ENCODE peak calls at places on chromosomes 13 and 19, in nine cellular contexts. One of them, this sample, is unnamed.

GRCh38 chr13:27353166-27353583 is 71.2 kb upstream of the GTF3A start:
- DNase-seq in heart right ventricle: no peak
- DNase-seq in SK-N-SH: no peak
- DNase-seq in mesendoderm: no peak
- DNase-seq in thoracic aorta: no peak
- DNase-seq in hepatocyte: peak; percentile 57
- DNase-seq in uterus: no peak
- DNase-seq in HepG2: peak; percentile 30
- DNase-seq in left ventricle myocardium inferior: no peak
- DNase-seq in this sample: peak; percentile 78

GRCh38 chr19:20969498-20969897 is 46.4 kb downstream of the ZNF85 start:
- DNase-seq in heart right ventricle: no peak
- DNase-seq in SK-N-SH: no peak
- DNase-seq in mesendoderm: no peak
- DNase-seq in thoracic aorta: no peak
- DNase-seq in hepatocyte: no peak
- DNase-seq in uterus: no peak
- DNase-seq in HepG2: peak; percentile 17
- DNase-seq in left ventricle myocardium inferior: no peak
- DNase-seq in this sample: no peak

GRCh38 chr19:39865953-39866352 is 19.8 kb upstream of the FBL start:
- DNase-seq in heart right ventricle: no peak
- DNase-seq in SK-N-SH: no peak
- DNase-seq in mesendoderm: no peak
- DNase-seq in thoracic aorta: no peak
- DNase-seq in hepatocyte: no peak
- DNase-seq in uterus: no peak
- DNase-seq in HepG2: no peak
- DNase-seq in left ventricle myocardium inferior: no peak
- DNase-seq in this sample: no peak

GRCh38 chr13:76965759-76966421 is 17.6 kb downstream of the ACOD1 start:
- DNase-seq in heart right ventricle: peak; percentile 63
- DNase-seq in SK-N-SH: peak; percentile 54
- DNase-seq in mesendoderm: no peak
- DNase-seq in thoracic aorta: no peak
- DNase-seq in hepatocyte: peak; percentile 71
- DNase-seq in uterus: peak; percentile 26
- DNase-seq in HepG2: no peak
- DNase-seq in left ventricle myocardium inferior: peak; percentile 55
- DNase-seq in this sample: no peak

GRCh38 chr13:102773441-102774209 is at the start of gene TEX30:
- DNase-seq in heart right ventricle: peak; percentile 81
- DNase-seq in SK-N-SH: peak; percentile 97
- DNase-seq in mesendoderm: peak; percentile 88
- DNase-seq in thoracic aorta: peak; percentile 27
- DNase-seq in hepatocyte: peak; percentile 94
- DNase-seq in uterus: peak; percentile 70
- DNase-seq in HepG2: no peak
- DNase-seq in left ventricle myocardium inferior: peak; percentile 85
- DNase-seq in this sample: peak; percentile 84

GRCh38 chr13:76969488-76970365 is 21.4 kb downstream of the ACOD1 start:
- DNase-seq in heart right ventricle: no peak
- DNase-seq in SK-N-SH: no peak
- DNase-seq in mesendoderm: no peak
- DNase-seq in thoracic aorta: no peak
- DNase-seq in hepatocyte: no peak
- DNase-seq in uterus: no peak
- DNase-seq in HepG2: no peak
- DNase-seq in left ventricle myocardium inferior: no peak
- DNase-seq in this sample: no peak

GRCh38 chr13:51453308-51453958 is 597 bp upstream of the INTS6 start:
- DNase-seq in heart right ventricle: peak; percentile 85
- DNase-seq in SK-N-SH: peak; percentile 84
- DNase-seq in mesendoderm: no peak
- DNase-seq in thoracic aorta: peak; percentile 47
- DNase-seq in hepatocyte: peak; percentile 91
- DNase-seq in uterus: peak; percentile 81
- DNase-seq in HepG2: peak; percentile 90
- DNase-seq in left ventricle myocardium inferior: peak; percentile 88
- DNase-seq in this sample: peak; percentile 86

GRCh38 chr19:4206818-4207484 is 22.4 kb upstream of the EBI3 start:
- DNase-seq in heart right ventricle: no peak
- DNase-seq in SK-N-SH: no peak
- DNase-seq in mesendoderm: peak; percentile 25
- DNase-seq in thoracic aorta: no peak
- DNase-seq in hepatocyte: no peak
- DNase-seq in uterus: no peak
- DNase-seq in HepG2: no peak
- DNase-seq in left ventricle myocardium inferior: no peak
- DNase-seq in this sample: peak; percentile 38

GRCh38 chr13:49023441-49023840 is 47.7 kb downstream of the FNDC3A start:
- DNase-seq in heart right ventricle: no peak
- DNase-seq in SK-N-SH: no peak
- DNase-seq in mesendoderm: no peak
- DNase-seq in thoracic aorta: no peak
- DNase-seq in hepatocyte: no peak
- DNase-seq in uterus: no peak
- DNase-seq in HepG2: no peak
- DNase-seq in left ventricle myocardium inferior: no peak
- DNase-seq in this sample: no peak

GRCh38 chr13:36431204-36432105 is 840 bp upstream of the CCNA1 start:
- DNase-seq in heart right ventricle: no peak
- DNase-seq in SK-N-SH: no peak
- DNase-seq in mesendoderm: peak; percentile 15
- DNase-seq in thoracic aorta: no peak
- DNase-seq in hepatocyte: peak; percentile 48
- DNase-seq in uterus: no peak
- DNase-seq in HepG2: no peak
- DNase-seq in left ventricle myocardium inferior: no peak
- DNase-seq in this sample: no peak

GRCh38 chr19:54299126-54299498 is 13.9 kb downstream of the LILRA5 start:
- DNase-seq in heart right ventricle: no peak
- DNase-seq in SK-N-SH: no peak
- DNase-seq in mesendoderm: no peak
- DNase-seq in thoracic aorta: no peak
- DNase-seq in hepatocyte: no peak
- DNase-seq in uterus: no peak
- DNase-seq in HepG2: no peak
- DNase-seq in left ventricle myocardium inferior: no peak
- DNase-seq in this sample: no peak

DNA sequence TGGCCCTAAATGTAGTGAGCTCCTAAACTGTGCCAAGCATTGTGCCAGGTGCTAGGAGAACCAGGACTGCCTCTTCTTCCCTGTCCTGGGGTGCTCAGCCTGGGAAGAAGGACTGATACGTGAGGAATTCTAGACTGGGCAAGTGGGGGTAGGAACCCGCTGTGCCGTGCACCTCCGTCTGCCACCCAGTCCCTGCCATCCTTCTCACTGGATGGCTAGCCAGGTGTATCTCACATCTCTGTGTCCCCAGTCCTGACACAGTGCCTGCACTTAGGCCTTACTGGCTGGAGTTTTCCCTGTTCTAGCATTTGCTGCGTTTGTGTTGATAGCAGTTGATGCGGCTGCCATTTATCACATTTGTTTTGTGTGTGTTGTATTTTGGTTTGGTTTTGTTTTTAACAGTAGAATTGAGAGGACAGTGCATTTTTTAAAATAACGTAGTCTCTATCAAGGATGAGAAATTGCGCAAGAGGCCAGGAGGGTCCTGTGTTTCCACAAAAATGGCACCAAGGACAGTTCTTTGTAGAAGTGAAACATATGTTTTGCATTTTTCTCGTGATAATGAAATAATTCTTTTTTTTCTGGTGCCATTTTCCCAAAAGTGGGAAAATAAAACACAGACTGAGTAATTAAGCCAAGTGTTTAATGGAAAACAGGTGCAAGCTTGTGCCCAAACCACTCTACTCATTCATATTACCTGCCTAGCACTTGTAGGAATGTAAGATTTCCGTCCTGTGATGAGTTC is 4.7 kb upstream of the GPR183 start:
- DNase-seq in heart right ventricle: no peak
- DNase-seq in SK-N-SH: peak; percentile 19
- DNase-seq in mesendoderm: no peak
- DNase-seq in thoracic aorta: no peak
- DNase-seq in hepatocyte: no peak
- DNase-seq in uterus: peak; percentile 50
- DNase-seq in HepG2: no peak
- DNase-seq in left ventricle myocardium inferior: no peak
- DNase-seq in this sample: no peak
- H3K4me3 ChIP-seq in heart right ventricle: no peak overlapping the region
- H3K4me3 ChIP-seq in SK-N-SH: no peak overlapping the region
- H3K4me3 ChIP-seq in mesendoderm: no peak overlapping the region
- H3K4me3 ChIP-seq in thoracic aorta: no peak overlapping the region
- H3K4me3 ChIP-seq in hepatocyte: no peak overlapping the region
- H3K4me3 ChIP-seq in uterus: no peak overlapping the region
- H3K4me3 ChIP-seq in HepG2: no peak overlapping the region
- H3K4me3 ChIP-seq in left ventricle myocardium inferior: no peak overlapping the region
- H3K4me3 ChIP-seq in this sample: no peak overlapping the region

GRCh38 chr19:41325640-41325946 is 15.6 kb downstream of the CCDC97 start:
- DNase-seq in heart right ventricle: no peak
- DNase-seq in SK-N-SH: no peak
- DNase-seq in mesendoderm: no peak
- DNase-seq in thoracic aorta: no peak
- DNase-seq in hepatocyte: no peak
- DNase-seq in uterus: peak; percentile 37
- DNase-seq in HepG2: no peak
- DNase-seq in left ventricle myocardium inferior: no peak
- DNase-seq in this sample: no peak
- H3K4me1 ChIP-seq in heart right ventricle: peaks cover 65% of the 10 kb centered on the region
- H3K4me1 ChIP-seq in SK-N-SH: peaks cover 59% of the 10 kb centered on the region
- H3K4me1 ChIP-seq in mesendoderm: peaks cover 39% of the 10 kb centered on the region
- H3K4me1 ChIP-seq in thoracic aorta: peaks cover 59% of the 10 kb centered on the region
- H3K4me1 ChIP-seq in hepatocyte: peaks cover 70% of the 10 kb centered on the region
- H3K4me1 ChIP-seq in uterus: peaks cover 10% of the 10 kb centered on the region
- H3K4me1 ChIP-seq in HepG2: peaks cover 69% of the 10 kb centered on the region
- H3K4me1 ChIP-seq in left ventricle myocardium inferior: peaks cover 87% of the 10 kb centered on the region
- H3K4me1 ChIP-seq in this sample: no peaks in the 10 kb centered on the region

GRCh38 chr19:1449467-1450442 is at the start of gene APC2:
- DNase-seq in heart right ventricle: no peak
- DNase-seq in SK-N-SH: peak; percentile 97
- DNase-seq in mesendoderm: peak; percentile 73
- DNase-seq in thoracic aorta: no peak
- DNase-seq in hepatocyte: peak; percentile 49
- DNase-seq in uterus: no peak
- DNase-seq in HepG2: no peak
- DNase-seq in left ventricle myocardium inferior: no peak
- DNase-seq in this sample: no peak
- H3K27me3 ChIP-seq in heart right ventricle: peaks cover 94% of the 10 kb centered on the region
- H3K27me3 ChIP-seq in SK-N-SH: no peaks in the 10 kb centered on the region
- H3K27me3 ChIP-seq in mesendoderm: peaks cover 28% of the 10 kb centered on the region
- H3K27me3 ChIP-seq in thoracic aorta: peaks cover 17% of the 10 kb centered on the region
- H3K27me3 ChIP-seq in hepatocyte: peaks cover 81% of the 10 kb centered on the region
- H3K27me3 ChIP-seq in uterus: peaks cover 61% of the 10 kb centered on the region
- H3K27me3 ChIP-seq in HepG2: peaks cover 73% of the 10 kb centered on the region
- H3K27me3 ChIP-seq in left ventricle myocardium inferior: peaks cover 96% of the 10 kb centered on the region
- H3K27me3 ChIP-seq in this sample: peaks cover 54% of the 10 kb centered on the region

GRCh38 chr19:1854032-1854541 is 5.8 kb upstream of the REXO1 start:
- DNase-seq in heart right ventricle: no peak
- DNase-seq in SK-N-SH: no peak
- DNase-seq in mesendoderm: no peak
- DNase-seq in thoracic aorta: no peak
- DNase-seq in hepatocyte: no peak
- DNase-seq in uterus: no peak
- DNase-seq in HepG2: no peak
- DNase-seq in left ventricle myocardium inferior: no peak
- DNase-seq in this sample: no peak

GRCh38 chr19:1854542-1855039 is 6.3 kb upstream of the REXO1 start:
- DNase-seq in heart right ventricle: peak; percentile 62
- DNase-seq in SK-N-SH: no peak
- DNase-seq in mesendoderm: peak; percentile 26
- DNase-seq in thoracic aorta: no peak
- DNase-seq in hepatocyte: no peak
- DNase-seq in uterus: no peak
- DNase-seq in HepG2: no peak
- DNase-seq in left ventricle myocardium inferior: peak; percentile 74
- DNase-seq in this sample: no peak

GRCh38 chr19:1856345-1856697 is 7.1 kb downstream of the KLF16 start:
- DNase-seq in heart right ventricle: no peak
- DNase-seq in SK-N-SH: no peak
- DNase-seq in mesendoderm: no peak
- DNase-seq in thoracic aorta: no peak
- DNase-seq in hepatocyte: no peak
- DNase-seq in uterus: no peak
- DNase-seq in HepG2: no peak
- DNase-seq in left ventricle myocardium inferior: no peak
- DNase-seq in this sample: no peak

GRCh38 chr19:1855828-1856255 is 7.5 kb downstream of the KLF16 start:
- DNase-seq in heart right ventricle: no peak
- DNase-seq in SK-N-SH: no peak
- DNase-seq in mesendoderm: no peak
- DNase-seq in thoracic aorta: no peak
- DNase-seq in hepatocyte: no peak
- DNase-seq in uterus: no peak
- DNase-seq in HepG2: no peak
- DNase-seq in left ventricle myocardium inferior: no peak
- DNase-seq in this sample: peak; percentile 49

GRCh38 chr19:1855040-1855827 is 7.0 kb upstream of the REXO1 start:
- DNase-seq in heart right ventricle: peak; percentile 92
- DNase-seq in SK-N-SH: peak; percentile 99
- DNase-seq in mesendoderm: peak; percentile 95
- DNase-seq in thoracic aorta: no peak
- DNase-seq in hepatocyte: peak; percentile 89
- DNase-seq in uterus: peak; percentile 66
- DNase-seq in HepG2: no peak
- DNase-seq in left ventricle myocardium inferior: peak; percentile 93
- DNase-seq in this sample: peak; percentile 96
- H3K4me3 ChIP-seq in heart right ventricle: peak overlapping the region; percentile 51
- H3K4me3 ChIP-seq in SK-N-SH: peak overlapping the region; percentile 27
- H3K4me3 ChIP-seq in mesendoderm: no peak overlapping the region
- H3K4me3 ChIP-seq in thoracic aorta: peak overlapping the region; percentile 68
- H3K4me3 ChIP-seq in hepatocyte: no peak overlapping the region
- H3K4me3 ChIP-seq in uterus: no peak overlapping the region
- H3K4me3 ChIP-seq in HepG2: no peak overlapping the region
- H3K4me3 ChIP-seq in left ventricle myocardium inferior: peak overlapping the region; percentile 69
- H3K4me3 ChIP-seq in this sample: peak overlapping the region; percentile 62

DNA sequence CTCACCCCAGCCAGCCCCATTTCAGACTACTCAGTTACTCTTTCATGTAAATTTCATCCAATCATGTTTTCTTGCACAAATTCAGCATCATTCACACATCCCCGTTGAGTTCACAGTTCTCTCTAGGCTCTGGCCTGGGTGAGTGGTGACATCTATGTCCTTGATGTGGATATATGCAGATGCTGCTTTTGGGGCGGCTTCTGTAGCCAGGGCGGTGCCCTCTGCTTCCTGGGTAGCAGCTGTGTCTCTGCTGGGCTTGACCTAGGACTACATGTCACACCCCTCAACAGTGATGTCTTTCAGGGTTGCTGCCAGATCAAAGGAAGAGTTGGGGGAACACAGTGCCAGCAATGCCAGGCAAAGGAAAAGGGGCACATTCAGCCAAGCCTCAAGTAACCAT is 68.5 kb upstream of the KCTD15 start:
- DNase-seq in heart right ventricle: no peak
- DNase-seq in SK-N-SH: no peak
- DNase-seq in mesendoderm: no peak
- DNase-seq in thoracic aorta: no peak
- DNase-seq in hepatocyte: no peak
- DNase-seq in uterus: no peak
- DNase-seq in HepG2: no peak
- DNase-seq in left ventricle myocardium inferior: no peak
- DNase-seq in this sample: no peak
- H3K4me1 ChIP-seq in heart right ventricle: no peaks in the 10 kb centered on the region
- H3K4me1 ChIP-seq in SK-N-SH: no peaks in the 10 kb centered on the region
- H3K4me1 ChIP-seq in mesendoderm: no peaks in the 10 kb centered on the region
- H3K4me1 ChIP-seq in thoracic aorta: no peaks in the 10 kb centered on the region
- H3K4me1 ChIP-seq in hepatocyte: no peaks in the 10 kb centered on the region
- H3K4me1 ChIP-seq in uterus: no peaks in the 10 kb centered on the region
- H3K4me1 ChIP-seq in HepG2: no peaks in the 10 kb centered on the region
- H3K4me1 ChIP-seq in left ventricle myocardium inferior: no peaks in the 10 kb centered on the region
- H3K4me1 ChIP-seq in this sample: no peaks in the 10 kb centered on the region

GRCh38 chr19:50181121-50181520 is 18.0 kb upstream of the IZUMO2 start:
- DNase-seq in heart right ventricle: no peak
- DNase-seq in SK-N-SH: no peak
- DNase-seq in mesendoderm: no peak
- DNase-seq in thoracic aorta: no peak
- DNase-seq in hepatocyte: no peak
- DNase-seq in uterus: no peak
- DNase-seq in HepG2: no peak
- DNase-seq in left ventricle myocardium inferior: no peak
- DNase-seq in this sample: peak; percentile 78
- H3K27me3 ChIP-seq in heart right ventricle: no peaks in the 10 kb centered on the region
- H3K27me3 ChIP-seq in SK-N-SH: peaks cover 9% of the 10 kb centered on the region
- H3K27me3 ChIP-seq in mesendoderm: no peaks in the 10 kb centered on the region
- H3K27me3 ChIP-seq in thoracic aorta: no peaks in the 10 kb centered on the region
- H3K27me3 ChIP-seq in hepatocyte: no peaks in the 10 kb centered on the region
- H3K27me3 ChIP-seq in uterus: no peaks in the 10 kb centered on the region
- H3K27me3 ChIP-seq in HepG2: no peaks in the 10 kb centered on the region
- H3K27me3 ChIP-seq in left ventricle myocardium inferior: no peaks in the 10 kb centered on the region
- H3K27me3 ChIP-seq in this sample: no peaks in the 10 kb centered on the region

This sample was measured in small intestine.